ENCODE peak calls at places on chromosomes 1 and 21, in seven cellular contexts. G, R, F, L, T, N and I are unnamed samples.

GRCh38 chr1:47875831-47876586 is 121.2 kb downstream of the TRABD2B start:
- DNase-seq in R (no peak), G (no peak), L (no peak), F (no peak), N (peak), T (no peak), I (no peak)

GRCh38 chr1:15991427-15992186 is 12.4 kb upstream of the SRARP start:
- DNase-seq in L (no peak), T (no peak), N (no peak), F (no peak), R (no peak), G (no peak), I (no peak)

GRCh38 chr1:243855616-243856318 is 5.7 kb upstream of the AKT3 start:
- DNase-seq in N (no peak), L (no peak), T (no peak), G (no peak), R (no peak), F (no peak), I (no peak)

GRCh38 chr1:178143730-178144343 is 49.9 kb downstream of the RASAL2 start:
- DNase-seq in G (no peak), R (no peak), T (no peak), F (no peak), N (peak), L (no peak), I (no peak)

GRCh38 chr1:226983998-226984364 is 43.9 kb downstream of the COQ8A start:
- DNase-seq in F (no peak), R (no peak), G (no peak), L (no peak), T (no peak), N (no peak), I (no peak)

GRCh38 chr1:44537538-44537937 is 132.5 kb downstream of the RNF220 start:
- DNase-seq in T (no peak), L (no peak), G (no peak), R (no peak), N (no peak), F (no peak), I (no peak)

GRCh38 chr21:31900121-31900895 is 27.5 kb downstream of the HUNK start:
- DNase-seq in F (no peak), T (no peak), L (no peak), N (no peak), G (no peak), R (no peak), I (no peak)

GRCh38 chr1:113129529-113130185 is 56.7 kb downstream of the LRIG2 start:
- DNase-seq in N (no peak), R (no peak), L (no peak), F (no peak), G (no peak), T (no peak), I (no peak)

GRCh38 chr1:216014046-216014445 is 409.2 kb downstream of the USH2A start:
- DNase-seq in T (no peak), L (no peak), N (no peak), R (no peak), G (no peak), F (no peak), I (no peak)

GRCh38 chr1:205777994-205778393 is 2.7 kb upstream of the RAB29 start:
- DNase-seq in R (no peak), T (no peak), G (no peak), L (no peak), N (no peak), F (no peak), I (no peak)

GRCh38 chr1:31691446-31691845 is 12.4 kb downstream of the COL16A1 start:
- DNase-seq in T (no peak), N (no peak), L (no peak), F (no peak), G (no peak), R (no peak), I (no peak)

GRCh38 chr1:80101159-80101558 is 1094.6 kb upstream of the ADGRL4 start:
- DNase-seq in G (no peak), T (no peak), F (no peak), N (no peak), L (no peak), R (no peak), I (no peak)

GRCh38 chr1:59926381-59927243 is at the start of gene CYP2J2:
- DNase-seq in R (no peak), T (no peak), N (peak), F (peak), G (no peak), L (no peak), I (peak)

GRCh38 chr1:239987103-239987745 is 104.5 kb upstream of the FMN2 start:
- DNase-seq in N (peak), R (no peak), L (peak), G (no peak), F (no peak), T (no peak), I (no peak)

GRCh38 chr1:228456252-228457016 is 30.7 kb upstream of the RNF187 start:
- DNase-seq in N (no peak), T (no peak), G (no peak), L (no peak), R (no peak), F (no peak), I (no peak)

GRCh38 chr1:38819516-38819915 is 40.1 kb downstream of the RRAGC start:
- DNase-seq in N (no peak), T (no peak), G (no peak), F (no peak), R (no peak), L (no peak), I (no peak)

GRCh38 chr21:27681038-27681437 is 714.1 kb upstream of the ADAMTS5 start:
- DNase-seq in F (no peak), R (no peak), L (no peak), G (no peak), N (no peak), T (no peak), I (no peak)

GRCh38 chr1:228376651-228377631 is 29.7 kb downstream of the TRIM11 start:
- DNase-seq in G (no peak), T (no peak), L (no peak), F (no peak), R (no peak), N (no peak), I (no peak)

GRCh38 chr1:69263982-69264381 is 303.7 kb upstream of the LRRC7 start:
- DNase-seq in N (no peak), R (no peak), T (no peak), F (peak), L (no peak), G (no peak), I (no peak)

GRCh38 chr1:244207042-244207934 is 156.2 kb downstream of the ZBTB18 start:
- DNase-seq in T (no peak), R (no peak), N (no peak), G (no peak), F (no peak), L (no peak), I (no peak)

GRCh38 chr1:219806642-219807041 is 121.7 kb downstream of the SLC30A10 start:
- DNase-seq in N (peak), G (no peak), L (peak), R (no peak), T (no peak), F (no peak), I (no peak)

GRCh38 chr1:153929433-153929825 is 6.7 kb upstream of the GATAD2B start:
- DNase-seq in T (no peak), G (no peak), R (no peak), N (no peak), L (no peak), F (no peak), I (no peak)

GRCh38 chr1:178379807-178380206 is 117.0 kb downstream of the CLEC20A start:
- DNase-seq in R (no peak), T (no peak), F (no peak), N (no peak), L (no peak), G (no peak), I (no peak)

GRCh38 chr1:156692958-156693857 is 12.2 kb downstream of the CRABP2 start:
- DNase-seq in N (no peak), R (no peak), G (no peak), F (peak), T (no peak), L (peak), I (no peak)

GRCh38 chr1:29687601-29688244 is 451.4 kb downstream of the PTPRU start:
- DNase-seq in N (peak), R (no peak), F (no peak), T (no peak), G (no peak), L (no peak), I (no peak)

GRCh38 chr1:200238311-200238710 is 171.5 kb downstream of the ZNF281 start:
- DNase-seq in N (no peak), R (no peak), L (no peak), G (no peak), T (no peak), F (no peak), I (no peak)

GRCh38 chr1:12034381-12034801 is 15.1 kb downstream of the MIIP start:
- DNase-seq in F (no peak), N (no peak), T (no peak), G (no peak), R (no peak), L (no peak), I (peak)

GRCh38 chr1:95503371-95504145 is 269.5 kb downstream of the RWDD3 start:
- DNase-seq in N (no peak), L (no peak), F (no peak), G (no peak), T (no peak), R (no peak), I (no peak)

GRCh38 chr1:66207484-66207883 is 326.5 kb upstream of the SGIP1 start:
- DNase-seq in N (peak), L (no peak), F (peak), T (no peak), R (no peak), G (no peak), I (no peak)

GRCh38 chr1:61221642-61222041 is 139.3 kb downstream of the NFIA start:
- DNase-seq in T (no peak), L (no peak), F (peak), R (no peak), N (peak), G (no peak), I (no peak)

GRCh38 chr1:180247580-180247979 is 17.5 kb downstream of the LHX4 start:
- DNase-seq in T (no peak), R (peak), N (no peak), F (no peak), G (no peak), L (no peak), I (no peak)

GRCh38 chr1:222777463-222777862 is 37.4 kb upstream of the DISP1 start:
- DNase-seq in N (no peak), R (no peak), F (no peak), T (no peak), G (no peak), L (no peak), I (no peak)

GRCh38 chr1:233253231-233254038 is 42.1 kb downstream of the PCNX2 start:
- DNase-seq in F (no peak), T (no peak), L (no peak), R (no peak), N (peak), G (no peak), I (no peak)

GRCh38 chr1:107019166-107019565 is 37.3 kb upstream of the PRMT6 start:
- DNase-seq in L (no peak), F (no peak), T (no peak), N (no peak), R (no peak), G (no peak), I (no peak)

GRCh38 chr1:154745286-154745731 is 124.8 kb downstream of the KCNN3 start:
- DNase-seq in R (no peak), G (no peak), T (no peak), L (peak), F (no peak), N (no peak), I (no peak)